ENCODE peak calls at places on chromosomes 3 and 15, in five cellular contexts. A is glutamatergic neuron, E is sigmoid colon, H is lower lobe of right lung, X is ovary. U is an unnamed sample.

GRCh38 chr3:29430558-29430971 is 149.7 kb downstream of the RBMS3 start:
- DNase-seq in A (no peak), E (no peak), H (no peak), X (no peak), U (peak)

GRCh38 chr15:69080203-69080957 is 65.9 kb downstream of the NOX5 start:
- DNase-seq in A (no peak), E (no peak), H (no peak), X (no peak), U (no peak)

GRCh38 chr3:46670000-46670890 is 23.2 kb downstream of the ALS2CL start:
- DNase-seq in A (peak), E (no peak), H (peak), X (no peak), U (no peak)

GRCh38 chr3:160753953-160754352 is 2.1 kb upstream of the PPM1L start:
- DNase-seq in A (no peak), E (no peak), H (no peak), X (no peak), U (no peak)

GRCh38 chr3:127217594-127218456 is 24.9 kb downstream of the PRR23E start:
- DNase-seq in A (no peak), E (no peak), H (no peak), X (no peak), U (peak)

GRCh38 chr3:25664066-25664809 is 469 bp downstream of the TOP2B start:
- DNase-seq in A (peak), E (peak), H (peak), X (peak), U (peak)

GRCh38 chr15:63945838-63946298 is 100.4 kb downstream of the DAPK2 start:
- DNase-seq in A (no peak), E (no peak), H (peak), X (no peak), U (no peak)

GRCh38 chr3:140223631-140224030 is 288.6 kb downstream of the CLSTN2 start:
- DNase-seq in A (no peak), E (no peak), H (no peak), X (no peak), U (peak)

GRCh38 chr3:154089416-154090115 is 31.6 kb upstream of the ARHGEF26 start:
- DNase-seq in A (no peak), E (no peak), H (no peak), X (no peak), U (peak)

GRCh38 chr3:114538211-114538610 is 244.4 kb downstream of the TIGIT start:
- DNase-seq in A (no peak), E (no peak), H (no peak), X (no peak), U (no peak)

GRCh38 chr15:52765779-52766178 is 24.4 kb downstream of the ONECUT1 start:
- DNase-seq in A (peak), E (no peak), H (no peak), X (no peak), U (no peak)

GRCh38 chr15:63054985-63055384 is 12.4 kb downstream of the TPM1 start:
- DNase-seq in A (no peak), E (no peak), H (no peak), X (no peak), U (no peak)

GRCh38 chr3:184603156-184604030 is 41.8 kb downstream of the EPHB3 start:
- DNase-seq in A (no peak), E (no peak), H (no peak), X (no peak), U (no peak)

GRCh38 chr3:144900366-144900765 is 928.7 kb downstream of the DIPK2A start:
- DNase-seq in A (no peak), E (no peak), H (no peak), X (no peak), U (peak)

GRCh38 chr3:125151916-125152315 is 60.6 kb downstream of the SLC12A8 start:
- DNase-seq in A (no peak), E (no peak), H (no peak), X (no peak), U (no peak)

GRCh38 chr3:151091685-151092352 is 6.4 kb downstream of the MED12L start:
- DNase-seq in A (no peak), E (no peak), H (no peak), X (no peak), U (no peak)

GRCh38 chr3:139689122-139689521 is 11.3 kb upstream of the NMNAT3 start:
- DNase-seq in A (peak), E (no peak), H (no peak), X (no peak), U (no peak)

GRCh38 chr15:71447328-71448250 is 332.3 kb downstream of the THSD4 start:
- DNase-seq in A (no peak), E (no peak), H (no peak), X (no peak), U (no peak)

GRCh38 chr3:36418296-36418695 is 38.0 kb downstream of the STAC start:
- DNase-seq in A (no peak), E (no peak), H (no peak), X (no peak), U (no peak)

GRCh38 chr15:98442379-98442833 is 205.9 kb upstream of the IGF1R start:
- DNase-seq in A (peak), E (no peak), H (no peak), X (peak), U (peak)

GRCh38 chr3:59692117-59692516 is 642.3 kb upstream of the CFAP20DC start:
- DNase-seq in A (no peak), E (no peak), H (no peak), X (no peak), U (no peak)

GRCh38 chr3:66443404-66443803 is 57.4 kb downstream of the LRIG1 start:
- DNase-seq in A (no peak), E (peak), H (no peak), X (no peak), U (no peak)

GRCh38 chr3:187987919-187988318 is 166.0 kb upstream of the LPP start:
- DNase-seq in A (no peak), E (no peak), H (no peak), X (no peak), U (no peak)

GRCh38 chr3:59456852-59457485 is 407.1 kb upstream of the CFAP20DC start:
- DNase-seq in A (no peak), E (no peak), H (no peak), X (no peak), U (no peak)

GRCh38 chr3:161264771-161265343 is 43.7 kb downstream of the NMD3 start:
- DNase-seq in A (no peak), E (no peak), H (no peak), X (no peak), U (peak)

GRCh38 chr3:170813261-170813660 is 56.7 kb downstream of the RPL22L1 start:
- DNase-seq in A (no peak), E (no peak), H (no peak), X (no peak), U (no peak)

GRCh38 chr15:90890839-90891238 is 6.5 kb downstream of the FES start:
- DNase-seq in A (no peak), E (peak), H (no peak), X (no peak), U (no peak)

GRCh38 chr3:41199866-41200668 is 762 bp downstream of the CTNNB1 start:
- DNase-seq in A (no peak), E (peak), H (peak), X (peak), U (peak)

GRCh38 chr3:12622335-12622734 is 41.6 kb downstream of the RAF1 start:
- DNase-seq in A (no peak), E (no peak), H (no peak), X (no peak), U (no peak)

GRCh38 chr3:40782086-40782721 is 257.4 kb downstream of the ZNF621 start:
- DNase-seq in A (no peak), E (no peak), H (no peak), X (no peak), U (no peak)

GRCh38 chr3:150920236-150920635 is 15.0 kb upstream of the MINDY4B start:
- DNase-seq in A (no peak), E (no peak), H (no peak), X (no peak), U (no peak)

GRCh38 chr3:147367676-147368075 is 38.7 kb downstream of the ZIC4 start:
- DNase-seq in A (no peak), E (no peak), H (no peak), X (no peak), U (no peak)

GRCh38 chr3:23590424-23590823 is 215.3 kb upstream of the UBE2E1 start:
- DNase-seq in A (no peak), E (no peak), H (no peak), X (no peak), U (no peak)

GRCh38 chr3:18344306-18345014 is 80.7 kb downstream of the SATB1 start:
- DNase-seq in A (no peak), E (no peak), H (no peak), X (no peak), U (no peak)

GRCh38 chr3:125072749-125073404 is 17.1 kb upstream of the HEG1 start:
- DNase-seq in A (no peak), E (no peak), H (no peak), X (no peak), U (no peak)

GRCh38 chr3:23455084-23455483 is 252.0 kb downstream of the UBE2E2 start:
- DNase-seq in A (no peak), E (no peak), H (no peak), X (no peak), U (peak)

GRCh38 chr3:31522152-31522551 is 10.6 kb upstream of the STT3B start:
- DNase-seq in A (no peak), E (no peak), H (no peak), X (no peak), U (no peak)

GRCh38 chr3:45026038-45026437 is at the start of gene CLEC3B:
- DNase-seq in A (no peak), E (peak), H (peak), X (peak), U (peak)

GRCh38 chr15:69253156-69253555 is 45.6 kb upstream of the PAQR5 start:
- DNase-seq in A (no peak), E (no peak), H (no peak), X (no peak), U (peak)

GRCh38 chr3:73508330-73508954 is 116.3 kb downstream of the PDZRN3 start:
- DNase-seq in A (peak), E (no peak), H (no peak), X (no peak), U (peak)

GRCh38 chr3:194233150-194233549 is 97.2 kb downstream of the HES1 start:
- DNase-seq in A (no peak), E (no peak), H (no peak), X (no peak), U (no peak)
- TF ChIP-seq CTCF in A (no peak), E (no peak), H (no peak), X (no peak), U (no peak)

GRCh38 chr3:182947892-182948291 is 32.4 kb downstream of the DCUN1D1 start:
- DNase-seq in A (no peak), E (no peak), H (no peak), X (no peak), U (no peak)
- TF ChIP-seq CTCF in A (no peak), E (no peak), H (no peak), X (no peak), U (no peak)

GRCh38 chr3:27141668-27142067 is 227.5 kb downstream of the NEK10 start:
- DNase-seq in A (no peak), E (no peak), H (no peak), X (no peak), U (no peak)
- TF ChIP-seq CTCF in A (no peak), E (no peak), H (no peak), X (no peak), U (no peak)

DNA sequence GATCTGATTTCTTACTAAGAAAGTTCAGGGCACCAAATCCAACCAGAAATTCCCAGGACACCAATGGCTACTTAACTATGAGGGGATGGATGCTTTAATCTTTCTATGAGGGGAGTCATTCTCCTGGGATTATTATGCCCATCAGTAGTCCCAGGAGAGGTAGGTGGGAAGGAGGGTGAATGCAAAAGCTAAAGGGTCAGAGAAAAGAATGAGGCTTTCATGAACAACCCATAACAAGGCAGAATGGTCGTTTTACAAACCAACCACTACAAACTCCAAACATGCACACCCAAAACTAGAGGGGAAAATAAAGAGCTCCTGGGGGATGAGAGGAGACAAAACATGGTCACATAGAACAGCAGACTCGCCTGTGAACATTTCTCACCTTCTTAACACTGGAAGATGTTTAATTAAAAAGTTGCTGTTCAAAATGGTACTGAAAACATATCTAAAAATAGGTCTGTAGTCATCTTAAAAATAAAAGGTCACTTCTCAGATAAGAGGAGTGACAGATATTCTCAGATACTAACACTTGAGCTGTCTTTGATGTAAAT is 3.7 kb downstream of the STARD9 start:
- DNase-seq in A (no peak), E (no peak), H (no peak), X (no peak), U (no peak)
- TF ChIP-seq CTCF in A (no peak), E (no peak), H (no peak), X (no peak), U (no peak)

DNA sequence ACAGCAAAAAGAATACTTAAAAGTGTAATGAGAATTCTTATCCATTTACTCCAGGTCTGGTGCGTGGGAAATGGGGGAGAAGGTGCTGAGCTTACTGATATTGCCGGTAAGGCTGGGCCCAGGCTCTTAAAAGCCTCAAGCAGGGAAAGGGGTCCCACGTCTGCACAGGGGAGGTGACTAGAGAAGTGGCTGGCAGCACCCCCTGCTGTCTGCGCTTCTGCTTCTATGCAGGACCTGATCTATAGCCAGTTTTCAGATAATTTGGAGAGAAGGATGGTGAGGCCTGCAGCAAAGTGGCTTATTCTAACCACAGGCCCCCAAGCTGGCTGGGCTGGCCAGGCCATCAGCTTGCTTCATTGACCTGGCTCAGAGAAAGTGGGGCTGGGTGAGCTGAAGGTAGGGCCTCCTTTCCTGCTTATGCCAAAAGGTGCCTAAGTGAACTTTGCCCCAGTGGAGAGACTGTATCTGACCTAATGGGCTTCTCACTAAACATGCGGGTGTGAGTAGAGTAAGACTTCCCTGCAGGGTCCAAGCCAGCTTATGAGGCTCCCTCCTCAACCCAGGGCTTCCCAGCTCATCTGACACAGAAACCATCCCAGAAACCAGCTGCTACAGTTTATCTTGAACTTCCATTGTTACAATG is 30.9 kb upstream of the ATP1B3 start:
- DNase-seq in A (peak), E (no peak), H (no peak), X (no peak), U (no peak)
- TF ChIP-seq CTCF in A (no peak), E (no peak), H (no peak), X (no peak), U (no peak)

DNA sequence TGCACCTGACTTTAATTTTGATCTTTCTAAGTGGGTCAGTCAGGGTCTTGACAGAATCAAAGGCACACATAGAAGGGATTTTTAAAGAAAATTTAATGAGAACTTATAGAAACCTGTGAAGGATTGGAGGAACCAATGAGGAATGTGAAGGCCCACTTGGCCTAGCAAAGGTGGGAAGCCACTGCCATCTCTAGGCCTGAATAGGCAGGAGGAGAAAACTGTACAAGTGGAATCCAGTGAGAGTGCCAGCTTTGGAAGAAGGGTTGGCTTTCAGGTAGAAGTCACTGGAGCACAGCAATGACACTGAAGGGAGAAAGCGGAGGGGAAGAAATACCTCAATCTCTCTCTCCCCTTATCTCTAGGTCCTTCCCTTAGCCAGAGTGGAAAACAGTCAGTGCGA is 380.7 kb upstream of the KCNMB2 start:
- DNase-seq in A (no peak), E (no peak), H (no peak), X (no peak), U (no peak)
- TF ChIP-seq CTCF in A (no peak), E (no peak), H (no peak), X (no peak), U (no peak)

GRCh38 chr15:32718082-32718821 is 448 bp downstream of the GREM1 start:
- DNase-seq in A (peak), E (no peak), H (no peak), X (no peak), U (no peak)
- TF ChIP-seq CTCF in A (no peak), E (no peak), H (no peak), X (no peak), U (no peak)

GRCh38 chr3:178203152-178203551 is 333.1 kb upstream of the KCNMB2 start:
- DNase-seq in A (no peak), E (no peak), H (no peak), X (no peak), U (peak)

GRCh38 chr3:178203650-178204049 is 332.6 kb upstream of the KCNMB2 start:
- DNase-seq in A (no peak), E (no peak), H (no peak), X (no peak), U (no peak)

GRCh38 chr3:178200316-178200715 is 335.9 kb upstream of the KCNMB2 start:
- DNase-seq in A (no peak), E (no peak), H (no peak), X (no peak), U (no peak)

GRCh38 chr3:178201714-178202113 is 334.5 kb upstream of the KCNMB2 start:
- DNase-seq in A (no peak), E (no peak), H (no peak), X (no peak), U (no peak)

DNA sequence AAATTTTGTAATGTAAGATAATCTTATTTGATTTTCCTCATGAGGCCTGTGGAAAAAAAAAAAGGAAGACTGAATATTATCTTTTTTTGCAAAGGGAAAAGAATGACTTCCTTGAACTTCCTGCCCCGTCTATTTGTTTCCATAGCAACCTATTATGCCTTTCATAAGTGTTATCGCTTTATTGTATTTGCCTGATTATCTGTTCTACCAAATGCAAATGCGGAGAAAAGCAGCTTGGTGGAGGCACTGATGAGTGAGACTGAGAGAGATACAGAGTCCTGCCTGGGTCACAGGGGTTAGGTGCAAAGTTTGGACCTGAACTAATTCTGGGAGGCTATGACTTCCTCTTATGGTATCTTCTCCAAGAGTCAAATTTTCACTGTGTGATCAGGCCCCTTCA is 334.0 kb upstream of the KCNMB2 start:
- DNase-seq in A (no peak), E (no peak), H (no peak), X (no peak), U (no peak)
- TF ChIP-seq CTCF in A (no peak), E (no peak), H (no peak), X (no peak), U (no peak)